ENCODE peak calls at places on chromosome 7, in ten cellular contexts. E is HCT116, J is transverse colon, Z is stomach, I is esophagus muscularis mucosa, W is sigmoid colon, X is prostate gland, T is breast epithelium, R is SK-N-SH, P is K562. C is an unnamed sample.

GRCh38 chr7:293681-294439 is 3.9 kb downstream of the FOXL3 start:
- DNase-seq in E (no peak), J (peak; percentile 42), Z (no peak), I (no peak), W (no peak), X (no peak), T (no peak), R (peak; percentile 48), P (no peak), C (peak; percentile 56)

GRCh38 chr7:117047496-117047895 is 94.2 kb downstream of the ST7 start:
- DNase-seq in E (no peak), J (no peak), Z (no peak), I (no peak), W (no peak), X (no peak), T (no peak), R (no peak), P (no peak), C (no peak)

GRCh38 chr7:105875505-105875904 is 894 bp downstream of the ATXN7L1 start:
- DNase-seq in E (no peak), J (no peak), Z (no peak), I (no peak), W (no peak), X (no peak), T (no peak), R (no peak), P (no peak), C (no peak)

GRCh38 chr7:15977663-15978062 is 291.2 kb upstream of the MEOX2 start:
- DNase-seq in E (no peak), J (no peak), Z (no peak), I (no peak), W (no peak), X (no peak), T (no peak), R (no peak), P (no peak), C (no peak)

GRCh38 chr7:105988277-105988676 is 25.2 kb downstream of the CDHR3 start:
- DNase-seq in E (no peak), J (no peak), Z (no peak), I (no peak), W (no peak), X (no peak), T (no peak), R (no peak), P (no peak), C (no peak)

GRCh38 chr7:105304040-105304895 is 84.5 kb downstream of the SRPK2 start:
- DNase-seq in E (peak; percentile 56), J (no peak), Z (no peak), I (no peak), W (no peak), X (peak; percentile 31), T (no peak), R (no peak), P (no peak), C (no peak)

GRCh38 chr7:98870071-98870651 is 347 bp upstream of the TMEM130 start:
- DNase-seq in E (no peak), J (peak; percentile 26), Z (no peak), I (no peak), W (peak; percentile 66), X (no peak), T (no peak), R (peak; percentile 86), P (peak; percentile 82), C (no peak)

GRCh38 chr7:148621563-148621962 is 31.0 kb downstream of the C7orf33 start:
- DNase-seq in E (no peak), J (no peak), Z (no peak), I (no peak), W (no peak), X (no peak), T (no peak), R (no peak), P (no peak), C (no peak)

GRCh38 chr7:82623812-82624211 is 180.2 kb upstream of the CACNA2D1 start:
- DNase-seq in E (no peak), J (no peak), Z (no peak), I (no peak), W (no peak), X (no peak), T (no peak), R (no peak), P (no peak), C (no peak)

GRCh38 chr7:131302876-131303707 is 24.6 kb upstream of the MKLN1 start:
- DNase-seq in E (peak; percentile 39), J (peak; percentile 43), Z (peak; percentile 46), I (peak; percentile 72), W (no peak), X (peak; percentile 57), T (peak; percentile 24), R (no peak), P (no peak), C (no peak)

GRCh38 chr7:30785786-30786185 is 14.6 kb downstream of the MINDY4 start:
- DNase-seq in E (no peak), J (peak; percentile 40), Z (no peak), I (no peak), W (no peak), X (no peak), T (no peak), R (no peak), P (no peak), C (no peak)
- TF ChIP-seq CTCF in E (no peak), J (no peak), Z (no peak), I (no peak), W (no peak), X (no peak), T (no peak), R (no peak), P (no peak), C (no peak)

DNA sequence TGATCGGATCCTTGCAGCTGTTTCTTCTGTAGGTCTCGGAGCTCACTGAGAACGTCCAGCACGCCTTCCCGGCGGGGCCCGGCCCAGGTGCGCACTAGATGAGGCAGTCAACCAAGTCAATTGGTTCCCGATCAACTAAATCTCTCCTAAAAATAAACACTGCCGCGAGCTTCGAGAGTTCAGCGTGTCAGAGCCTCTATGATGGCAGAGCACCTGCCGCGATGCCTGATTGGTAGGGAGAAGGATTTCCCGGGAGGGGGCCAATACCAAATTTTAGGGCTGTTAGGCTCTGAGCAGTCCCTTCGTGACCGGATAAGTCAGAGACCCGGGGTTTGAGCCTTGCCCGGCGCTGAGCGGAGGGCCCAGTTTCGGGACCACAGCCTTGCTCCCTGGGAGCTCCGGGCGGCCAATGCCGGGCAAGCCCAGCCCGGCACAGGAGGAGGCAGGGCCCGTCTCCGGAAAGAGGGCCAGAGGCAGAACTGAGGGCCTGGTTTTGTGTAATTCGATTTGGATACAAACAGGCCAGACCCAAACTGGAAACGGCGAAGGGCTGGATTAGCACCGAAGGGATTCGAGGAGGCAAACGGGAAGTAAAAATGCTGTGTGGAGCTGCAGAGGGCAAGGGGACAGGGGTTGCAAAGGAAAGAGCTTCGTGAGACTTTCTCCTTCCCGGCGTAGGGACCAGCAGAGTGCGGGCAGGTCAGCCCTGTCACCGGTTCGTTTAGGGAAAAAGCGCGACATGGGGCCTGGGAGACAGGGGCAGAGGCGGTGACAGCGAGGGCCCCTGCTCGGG is 583 bp downstream of the SLC26A5 start:
- DNase-seq in E (no peak), J (no peak), Z (no peak), I (no peak), W (no peak), X (no peak), T (no peak), R (peak; percentile 86), P (no peak), C (no peak)
- TF ChIP-seq POLR2AphosphoS5 in E (no peak), J (no peak), Z (no peak), I (no peak), W (no peak), X (no peak), T (no peak), R (no peak), P (no peak), C (no peak)

DNA sequence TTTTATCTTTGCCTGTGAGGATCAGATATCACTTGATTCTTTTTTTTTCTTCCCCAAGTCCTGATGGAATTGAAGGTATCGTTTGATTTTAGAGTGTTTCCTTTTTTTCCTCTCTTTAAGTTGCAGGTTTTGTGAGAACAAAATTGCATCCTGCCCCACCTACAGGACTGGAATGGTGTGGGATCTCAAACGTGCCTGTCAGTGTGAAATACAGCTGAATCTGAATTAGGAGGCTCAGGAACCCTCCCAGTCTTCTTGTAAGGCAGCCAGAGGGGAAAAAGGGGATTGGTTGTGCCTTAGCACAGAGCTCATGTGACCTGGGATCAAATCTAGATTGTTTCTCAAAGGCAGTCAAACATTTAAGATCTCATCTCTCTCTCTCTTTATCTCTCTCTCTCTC is 32.7 kb upstream of the KLHL7 start:
- DNase-seq in E (no peak), J (no peak), Z (no peak), I (no peak), W (no peak), X (no peak), T (no peak), R (no peak), P (no peak), C (no peak)
- H3K4me1 ChIP-seq in E (peaks cover 14% of the 10 kb centered on the region), J (peaks cover 7% of the 10 kb centered on the region), Z (peaks cover 30% of the 10 kb centered on the region), I (peaks cover 11% of the 10 kb centered on the region), W (peaks cover 4% of the 10 kb centered on the region), X (peaks cover 4% of the 10 kb centered on the region), T (no peaks in the 10 kb centered on the region), R (peaks cover 2% of the 10 kb centered on the region), P (no peaks in the 10 kb centered on the region), C (no peaks in the 10 kb centered on the region)

GRCh38 chr7:45623157-45623556 is 49.0 kb downstream of the ADCY1 start:
- DNase-seq in E (no peak), J (no peak), Z (no peak), I (no peak), W (no peak), X (no peak), T (no peak), R (no peak), P (no peak), C (no peak)
- TF ChIP-seq CTCF in E (no peak), J (no peak), Z (no peak), I (no peak), W (no peak), X (no peak), T (no peak), R (no peak), P (no peak), C (no peak)

GRCh38 chr7:5689118-5689517 is 92.3 kb downstream of the RNF216 start:
- DNase-seq in E (no peak), J (no peak), Z (no peak), I (no peak), W (no peak), X (no peak), T (no peak), R (no peak), P (no peak), C (no peak)
- TF ChIP-seq POLR2AphosphoS5 in E (no peak), J (no peak), Z (no peak), I (peak; percentile 15), W (no peak), X (no peak), T (peak; percentile 25), R (no peak), P (no peak), C (no peak)

C was measured in suprapubic skin.